ENCODE peak calls at places on chromosome 1, in eight cellular contexts. I is activated CD4-positive, alpha-beta T cell treated with anti-CD3 and anti-CD28 coated beads, Interleukin-2, amount 50 U/mL, for 1 hour; V is stimulated activated effector memory CD8-positive, alpha-beta T cell treated with anti-CD3 and anti-CD28 coated beads, Interleukin-12 subunit alpha, Interleukin-12 subunit beta, amount 100 ng/mL, for 72 hours; K is heart right ventricle; G is ELR; R is RWPE1; W is cardiac muscle cell; E is NCI-H510A. A is an unnamed sample.

GRCh38 chr1:184215274-184215925 is 163.9 kb downstream of the TSEN15 start:
- DNase-seq in I (no peak), V (no peak), K (no peak), G (no peak), R (no peak), W (no peak), E (peak; percentile 32), A (no peak)

GRCh38 chr1:153687346-153687745 is 8.9 kb downstream of the NPR1 start:
- DNase-seq in I (no peak), V (no peak), K (no peak), G (no peak), R (no peak), W (no peak), E (no peak), A (no peak)

GRCh38 chr1:20361805-20362381 is 71.2 kb downstream of the VWA5B1 start:
- DNase-seq in I (peak; percentile 17), V (peak; percentile 28), K (peak; percentile 60), G (peak; percentile 66), R (peak; percentile 64), W (peak; percentile 58), E (peak; percentile 40), A (peak; percentile 75)

GRCh38 chr1:27436204-27437159 is 44.1 kb downstream of the GPR3 start:
- DNase-seq in I (no peak), V (no peak), K (peak; percentile 53), G (peak; percentile 73), R (peak; percentile 67), W (peak; percentile 57), E (no peak), A (peak; percentile 83)

GRCh38 chr1:231266811-231267322 is 25.9 kb downstream of the GNPAT start:
- DNase-seq in I (no peak), V (no peak), K (no peak), G (no peak), R (no peak), W (peak; percentile 42), E (no peak), A (peak; percentile 8)

GRCh38 chr1:169513208-169513607 is 27.5 kb upstream of the SLC19A2 start:
- DNase-seq in I (no peak), V (no peak), K (no peak), G (no peak), R (no peak), W (peak; percentile 76), E (no peak), A (peak; percentile 33)

GRCh38 chr1:213512316-213512715 is 461.3 kb downstream of the RPS6KC1 start:
- DNase-seq in I (no peak), V (no peak), K (no peak), G (no peak), R (no peak), W (no peak), E (no peak), A (no peak)

GRCh38 chr1:206575165-206575893 is 36.9 kb downstream of the EIF2D start:
- DNase-seq in I (no peak), V (peak; percentile 27), K (peak; percentile 70), G (peak; percentile 54), R (no peak), W (peak; percentile 98), E (no peak), A (peak; percentile 70)

GRCh38 chr1:244960904-244961303 is 96.6 kb upstream of the HNRNPU start:
- DNase-seq in I (no peak), V (no peak), K (no peak), G (no peak), R (no peak), W (no peak), E (no peak), A (no peak)

GRCh38 chr1:195591917-195592672 is 1016.1 kb downstream of the KCNT2 start:
- DNase-seq in I (no peak), V (no peak), K (no peak), G (peak; percentile 97), R (peak; percentile 74), W (no peak), E (no peak), A (peak; percentile 89)

GRCh38 chr1:211610779-211611556 is 32.0 kb upstream of the SLC30A1 start:
- DNase-seq in I (no peak), V (no peak), K (peak; percentile 62), G (no peak), R (no peak), W (peak; percentile 74), E (no peak), A (peak; percentile 80)

GRCh38 chr1:100627936-100628335 is 90.0 kb downstream of the GPR88 start:
- DNase-seq in I (no peak), V (no peak), K (no peak), G (no peak), R (no peak), W (no peak), E (no peak), A (peak; percentile 39)

GRCh38 chr1:38528600-38528999 is 331.0 kb downstream of the RRAGC start:
- DNase-seq in I (no peak), V (no peak), K (no peak), G (no peak), R (no peak), W (no peak), E (no peak), A (no peak)

GRCh38 chr1:41547781-41548560 is 63.5 kb upstream of the EDN2 start:
- DNase-seq in I (no peak), V (no peak), K (no peak), G (no peak), R (peak; percentile 7), W (no peak), E (no peak), A (no peak)

GRCh38 chr1:44323952-44324351 is 31.1 kb downstream of the ERI3 start:
- DNase-seq in I (no peak), V (no peak), K (no peak), G (no peak), R (no peak), W (no peak), E (no peak), A (no peak)

GRCh38 chr1:185325413-185325812 is 8.4 kb upstream of the IVNS1ABP start:
- DNase-seq in I (no peak), V (no peak), K (no peak), G (no peak), R (no peak), W (no peak), E (no peak), A (no peak)

GRCh38 chr1:29703596-29703995 is 467.3 kb downstream of the PTPRU start:
- DNase-seq in I (no peak), V (no peak), K (no peak), G (peak; percentile 70), R (peak; percentile 64), W (peak; percentile 64), E (no peak), A (peak; percentile 74)

GRCh38 chr1:154752273-154753030 is 117.6 kb downstream of the KCNN3 start:
- DNase-seq in I (no peak), V (no peak), K (no peak), G (no peak), R (no peak), W (no peak), E (no peak), A (no peak)

GRCh38 chr1:82269466-82269865 is 468.7 kb downstream of the ADGRL2 start:
- DNase-seq in I (no peak), V (no peak), K (no peak), G (no peak), R (peak; percentile 74), W (peak; percentile 42), E (no peak), A (peak; percentile 22)

GRCh38 chr1:26306290-26307221 is at the start of gene UBXN11:
- DNase-seq in I (peak; percentile 90), V (peak; percentile 80), K (peak; percentile 92), G (peak; percentile 96), R (peak; percentile 99), W (peak; percentile 96), E (peak; percentile 97), A (peak; percentile 95)

GRCh38 chr1:61497013-61497412 is 227.9 kb downstream of the TM2D1 start:
- DNase-seq in I (no peak), V (no peak), K (no peak), G (no peak), R (no peak), W (no peak), E (no peak), A (no peak)

GRCh38 chr1:168285419-168285790 is 4.7 kb downstream of the TBX19 start:
- DNase-seq in I (no peak), V (no peak), K (no peak), G (no peak), R (no peak), W (no peak), E (no peak), A (no peak)

GRCh38 chr1:102071451-102071850 is 74.7 kb upstream of the OLFM3 start:
- DNase-seq in I (no peak), V (no peak), K (no peak), G (no peak), R (no peak), W (no peak), E (no peak), A (no peak)

GRCh38 chr1:214354440-214355148 is 73.6 kb downstream of the SMYD2 start:
- DNase-seq in I (no peak), V (no peak), K (no peak), G (peak; percentile 25), R (no peak), W (no peak), E (no peak), A (no peak)

GRCh38 chr1:222787746-222788145 is 27.1 kb upstream of the DISP1 start:
- DNase-seq in I (no peak), V (no peak), K (no peak), G (no peak), R (no peak), W (peak; percentile 27), E (no peak), A (peak; percentile 45)

GRCh38 chr1:200015811-200016210 is 11.7 kb upstream of the NR5A2 start:
- DNase-seq in I (no peak), V (no peak), K (no peak), G (no peak), R (no peak), W (no peak), E (no peak), A (no peak)

GRCh38 chr1:16250547-16251251 is 13.7 kb upstream of the CPLANE2 start:
- DNase-seq in I (no peak), V (no peak), K (no peak), G (no peak), R (no peak), W (peak; percentile 78), E (no peak), A (peak; percentile 63)

GRCh38 chr1:92786298-92786901 is 1.5 kb upstream of the EVI5 start:
- DNase-seq in I (no peak), V (no peak), K (no peak), G (no peak), R (no peak), W (no peak), E (no peak), A (no peak)

GRCh38 chr1:114379987-114380386 is 131.0 kb downstream of the TRIM33 start:
- DNase-seq in I (no peak), V (no peak), K (no peak), G (no peak), R (no peak), W (no peak), E (no peak), A (no peak)

GRCh38 chr1:65148548-65149390 is 766 bp downstream of the AK4 start:
- DNase-seq in I (no peak), V (peak; percentile 67), K (peak; percentile 32), G (peak; percentile 58), R (peak; percentile 41), W (peak; percentile 61), E (peak; percentile 62), A (peak; percentile 76)

GRCh38 chr1:179120736-179121135 is 38.9 kb downstream of the TOR3A start:
- DNase-seq in I (no peak), V (no peak), K (no peak), G (no peak), R (no peak), W (no peak), E (no peak), A (no peak)

GRCh38 chr1:18941221-18942141 is 15.0 kb downstream of the IFFO2 start:
- DNase-seq in I (no peak), V (no peak), K (peak; percentile 56), G (no peak), R (no peak), W (peak; percentile 96), E (no peak), A (no peak)

GRCh38 chr1:67339623-67340343 is 32.1 kb downstream of the IL12RB2 start:
- DNase-seq in I (no peak), V (no peak), K (no peak), G (peak; percentile 73), R (peak; percentile 44), W (peak; percentile 49), E (peak; percentile 28), A (peak; percentile 88)

A was measured in GM23248.